ENCODE peak calls at places on chromosomes 6 and 20, in seven cellular contexts. O is thyroid gland, F is left lung, B is Peyer's patch, A is epithelial cell of proximal tubule, K is adrenal gland, I is NB4. R is an unnamed sample.

GRCh38 chr6:3733321-3733925 is 18.1 kb downstream of the PXDC1 start:
- DNase-seq in B (no peak), O (no peak), I (no peak), K (no peak), A (no peak), F (no peak), R (no peak)

GRCh38 chr6:109892451-109893435 is 85.4 kb upstream of the GPR6 start:
- DNase-seq in A (no peak), I (no peak), K (no peak), B (no peak), O (peak), F (no peak), R (no peak)

GRCh38 chr6:4281341-4282293 is 146.2 kb upstream of the ECI2 start:
- DNase-seq in B (peak), F (peak), K (peak), A (peak), I (peak), O (peak), R (peak)

GRCh38 chr20:17556842-17557674 is 12.8 kb upstream of the DSTN start:
- DNase-seq in F (peak), A (no peak), B (peak), O (peak), K (peak), I (no peak), R (peak)

GRCh38 chr6:2078888-2079287 is 166.5 kb downstream of the GMDS start:
- DNase-seq in F (no peak), B (no peak), A (no peak), K (no peak), I (no peak), O (no peak), R (no peak)

GRCh38 chr20:48631114-48632016 is 196.4 kb downstream of the PREX1 start:
- DNase-seq in O (no peak), F (peak), B (no peak), K (no peak), A (no peak), I (peak), R (no peak)

GRCh38 chr6:112232845-112233256 is 21.5 kb downstream of the LAMA4 start:
- DNase-seq in A (no peak), K (peak), O (no peak), F (no peak), B (no peak), I (no peak), R (no peak)

GRCh38 chr6:140193269-140193668 is 818.8 kb upstream of the CITED2 start:
- DNase-seq in B (no peak), F (no peak), O (no peak), I (peak), K (no peak), A (no peak), R (no peak)

GRCh38 chr20:58649288-58650180 is 1.5 kb upstream of the STX16 start:
- DNase-seq in B (peak), O (peak), K (no peak), I (no peak), A (no peak), F (peak), R (no peak)

GRCh38 chr6:155880905-155881304 is 425.3 kb upstream of the NOX3 start:
- DNase-seq in O (no peak), I (no peak), K (no peak), A (no peak), F (no peak), B (no peak), R (no peak)

GRCh38 chr20:25508083-25508770 is 77.1 kb downstream of the NINL start:
- DNase-seq in K (peak), A (peak), F (no peak), O (peak), I (no peak), B (peak), R (no peak)

GRCh38 chr6:157966990-157967389 is 14.7 kb upstream of the SYNJ2 start:
- DNase-seq in O (no peak), A (no peak), K (no peak), F (no peak), I (no peak), B (no peak), R (no peak)

DNA sequence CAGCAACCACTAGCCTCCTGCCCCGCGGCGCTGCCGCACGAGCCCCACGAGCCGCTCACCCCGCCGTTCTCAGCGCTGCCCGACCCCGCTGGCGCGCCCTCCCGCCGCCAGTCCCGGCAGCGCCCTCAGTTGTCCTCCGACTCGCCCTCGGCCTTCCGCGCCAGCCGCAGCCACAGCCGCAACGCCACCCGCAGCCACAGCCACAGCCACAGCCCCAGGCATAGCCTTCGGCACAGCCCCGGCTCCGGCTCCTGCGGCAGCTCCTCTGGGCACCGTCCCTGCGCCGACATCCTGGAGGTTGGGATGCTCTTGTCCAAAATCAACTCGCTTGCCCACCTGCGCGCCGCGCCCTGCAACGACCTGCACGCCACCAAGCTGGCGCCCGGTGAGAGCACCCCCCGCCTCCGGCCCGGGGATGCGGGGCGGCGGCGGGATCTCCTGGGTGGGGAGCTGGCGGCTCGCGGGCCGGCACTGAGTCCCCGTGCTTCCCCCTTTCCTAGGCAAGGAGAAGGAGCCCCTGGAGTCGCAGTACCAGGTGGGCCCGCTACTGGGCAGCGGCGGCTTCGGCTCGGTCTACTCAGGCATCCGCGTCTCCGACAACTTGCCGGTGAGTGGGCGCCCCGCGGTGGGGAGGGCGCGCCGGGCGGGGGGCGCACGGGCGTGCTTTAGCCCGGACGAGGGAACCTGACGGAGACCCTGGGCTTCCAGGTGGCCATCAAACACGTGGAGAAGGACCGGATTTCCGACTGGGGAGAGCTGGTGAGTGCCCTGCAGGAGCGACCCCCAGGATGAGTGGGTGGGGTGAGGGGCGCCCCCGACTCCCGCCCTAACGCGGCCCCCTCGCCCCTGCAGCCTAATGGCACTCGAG is 555 bp downstream of the PIM1 start:
- DNase-seq in B (peak), A (no peak), O (peak), I (peak), F (no peak), K (peak), R (peak)
- TF ChIP-seq CTCF in B (peak), A (peak), O (no peak), I (no peak), F (no peak), K (peak), R (no peak)

DNA sequence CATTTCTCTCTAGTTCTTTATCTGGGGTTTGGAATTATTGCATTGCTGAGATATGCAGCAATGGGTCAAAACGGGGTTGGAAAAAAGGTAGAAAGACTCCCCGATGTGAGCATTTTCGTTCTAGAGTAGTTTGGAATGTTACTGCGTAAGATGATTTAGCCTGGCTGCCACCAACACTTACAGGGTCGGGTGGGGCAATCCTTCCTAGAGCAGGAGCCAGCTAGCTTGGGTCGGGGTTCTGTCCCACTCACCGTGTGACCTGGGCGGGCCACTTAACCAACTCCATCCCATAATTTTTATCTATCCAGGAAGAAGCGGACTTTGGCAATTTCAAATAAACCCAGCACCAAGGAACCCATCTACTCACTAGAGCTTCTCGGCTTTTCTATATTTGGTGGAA is 72.2 kb downstream of the GPX5 start:
- DNase-seq in I (peak), A (no peak), K (no peak), F (no peak), B (no peak), O (no peak), R (no peak)
- H3K4me3 ChIP-seq in I (peak), A (peak), K (no peak), F (no peak), B (no peak), O (no peak), R (no peak)

GRCh38 chr20:38601216-38602184 is at the start of gene ARHGAP40:
- DNase-seq in B (no peak), I (peak), K (no peak), O (no peak), A (no peak), F (peak), R (no peak)
- TF ChIP-seq CTCF in B (no peak), I (peak), K (no peak), O (no peak), A (peak), F (no peak), R (no peak)

GRCh38 chr6:138430361-138431145 is 26.5 kb downstream of the HEBP2 start:
- DNase-seq in B (no peak), F (no peak), O (no peak), I (no peak), K (no peak), A (no peak), R (no peak)
- H3K4me3 ChIP-seq in B (no peak), F (no peak), O (no peak), I (no peak), K (no peak), A (no peak), R (no peak)

GRCh38 chr6:125852587-125852986 is 61.8 kb downstream of the NCOA7 start:
- DNase-seq in A (no peak), B (no peak), K (no peak), F (no peak), I (no peak), O (no peak), R (no peak)
- TF ChIP-seq CTCF in A (no peak), B (no peak), K (no peak), F (no peak), I (no peak), O (no peak), R (no peak)

GRCh38 chr6:107536183-107536582 is 46.3 kb downstream of the SOBP start:
- DNase-seq in F (no peak), O (no peak), I (no peak), A (no peak), B (no peak), K (no peak), R (no peak)
- H3K4me3 ChIP-seq in F (no peak), O (no peak), I (no peak), A (no peak), B (no peak), K (no peak), R (no peak)

GRCh38 chr6:108497883-108498282 is 62.8 kb upstream of the FOXO3 start:
- DNase-seq in K (peak), B (peak), A (peak), F (no peak), I (peak), O (peak), R (no peak)
- TF ChIP-seq CTCF in K (no peak), B (peak), A (peak), F (peak), I (peak), O (no peak), R (no peak)

GRCh38 chr6:7730411-7730810 is 4.5 kb downstream of the BMP6 start:
- DNase-seq in F (no peak), I (peak), A (no peak), O (no peak), K (no peak), B (no peak), R (no peak)
- H3K4me3 ChIP-seq in F (no peak), I (no peak), A (no peak), O (no peak), K (no peak), B (no peak), R (no peak)

R was measured in lower leg skin.